ENCODE peak calls at places on chromosomes 5 and 9, in four cellular contexts. One of them, this sample, is unnamed.

GRCh38 chr9:92183449-92183848 is 68.2 kb upstream of the SPTLC1 start:
- DNase-seq in activated naive CD4-positive, alpha-beta T cell treated with Interleukin-2 at 50 U/mL for 16 hours: no peak
- DNase-seq in stomach: no peak
- DNase-seq in AG04449: no peak
- DNase-seq in this sample: no peak

GRCh38 chr9:68619636-68620035 is 79.0 kb upstream of the TMEM252 start:
- DNase-seq in stomach: no peak
- DNase-seq in activated naive CD4-positive, alpha-beta T cell treated with Interleukin-2 at 50 U/mL for 16 hours: no peak
- DNase-seq in AG04449: no peak
- DNase-seq in this sample: no peak

GRCh38 chr5:6583049-6583880 is 49.6 kb downstream of the NSUN2 start:
- DNase-seq in activated naive CD4-positive, alpha-beta T cell treated with Interleukin-2 at 50 U/mL for 16 hours: peak; percentile 10
- DNase-seq in stomach: peak; percentile 53
- DNase-seq in AG04449: no peak
- DNase-seq in this sample: peak; percentile 50

GRCh38 chr5:135944967-135945560 is 9.7 kb downstream of the LECT2 start:
- DNase-seq in activated naive CD4-positive, alpha-beta T cell treated with Interleukin-2 at 50 U/mL for 16 hours: peak; percentile 16
- DNase-seq in stomach: no peak
- DNase-seq in AG04449: peak; percentile 56
- DNase-seq in this sample: peak; percentile 77

GRCh38 chr9:86747711-86748110 is 199.6 kb downstream of the GAS1 start:
- DNase-seq in AG04449: no peak
- DNase-seq in activated naive CD4-positive, alpha-beta T cell treated with Interleukin-2 at 50 U/mL for 16 hours: no peak
- DNase-seq in stomach: no peak
- DNase-seq in this sample: no peak

GRCh38 chr5:39376293-39376714 is 12.0 kb upstream of the C9 start:
- DNase-seq in AG04449: no peak
- DNase-seq in activated naive CD4-positive, alpha-beta T cell treated with Interleukin-2 at 50 U/mL for 16 hours: peak; percentile 21
- DNase-seq in stomach: no peak
- DNase-seq in this sample: peak; percentile 55

GRCh38 chr5:150783422-150783928 is 4.9 kb downstream of the SMIM3 start:
- DNase-seq in stomach: peak; percentile 54
- DNase-seq in activated naive CD4-positive, alpha-beta T cell treated with Interleukin-2 at 50 U/mL for 16 hours: peak; percentile 68
- DNase-seq in AG04449: peak; percentile 89
- DNase-seq in this sample: no peak

GRCh38 chr9:2055203-2055658 is 40.1 kb downstream of the SMARCA2 start:
- DNase-seq in AG04449: no peak
- DNase-seq in stomach: no peak
- DNase-seq in activated naive CD4-positive, alpha-beta T cell treated with Interleukin-2 at 50 U/mL for 16 hours: peak; percentile 18
- DNase-seq in this sample: no peak

GRCh38 chr5:83428890-83429289 is 42.7 kb upstream of the VCAN start:
- DNase-seq in activated naive CD4-positive, alpha-beta T cell treated with Interleukin-2 at 50 U/mL for 16 hours: no peak
- DNase-seq in stomach: no peak
- DNase-seq in AG04449: no peak
- DNase-seq in this sample: no peak

GRCh38 chr5:66952153-66952552 is 244.4 kb downstream of the CD180 start:
- DNase-seq in AG04449: no peak
- DNase-seq in activated naive CD4-positive, alpha-beta T cell treated with Interleukin-2 at 50 U/mL for 16 hours: no peak
- DNase-seq in stomach: no peak
- DNase-seq in this sample: no peak

GRCh38 chr9:91750343-91750742 is 199.7 kb downstream of the ROR2 start:
- DNase-seq in activated naive CD4-positive, alpha-beta T cell treated with Interleukin-2 at 50 U/mL for 16 hours: no peak
- DNase-seq in AG04449: no peak
- DNase-seq in stomach: no peak
- DNase-seq in this sample: no peak

GRCh38 chr9:84170521-84171141 is 169.9 kb downstream of the SLC28A3 start:
- DNase-seq in activated naive CD4-positive, alpha-beta T cell treated with Interleukin-2 at 50 U/mL for 16 hours: no peak
- DNase-seq in AG04449: peak; percentile 93
- DNase-seq in stomach: peak; percentile 64
- DNase-seq in this sample: peak; percentile 64